ENCODE peak calls at places on chromosomes 7 and 10, in five cellular contexts. Q is SK-N-MC, J is neural progenitor cell, M is GM23248, O is mammary epithelial cell. T is an unnamed sample. For H3K9me3, the result is how much of the 10 kb centered on the place peaks cover.

GRCh38 chr7:135253851-135254815 is 20.5 kb downstream of the STRA8 start:
- DNase-seq in Q (no peak), O (peak), J (no peak), M (peak), T (peak)

GRCh38 chr7:157986051-157986450 is 601.6 kb downstream of the PTPRN2 start:
- DNase-seq in O (no peak), Q (no peak), M (no peak), J (no peak), T (no peak)

GRCh38 chr10:115941247-115941840 is 331.7 kb downstream of the GFRA1 start:
- DNase-seq in O (no peak), J (no peak), M (peak), Q (no peak), T (no peak)

GRCh38 chr10:35257057-35257983 is 79.0 kb upstream of the CCNY start:
- DNase-seq in O (no peak), M (no peak), Q (no peak), J (no peak), T (no peak)

GRCh38 chr10:49272251-49273081 is 26.5 kb upstream of the C10orf71 start:
- DNase-seq in O (no peak), Q (no peak), M (peak), J (no peak), T (no peak)

GRCh38 chr10:19819419-19820033 is 3.3 kb downstream of the PLXDC2 start:
- DNase-seq in Q (peak), J (peak), O (peak), M (peak), T (peak)

GRCh38 chr7:75965617-75966016 is 28.8 kb downstream of the TMEM120A start:
- DNase-seq in M (no peak), Q (no peak), O (no peak), J (no peak), T (no peak)

GRCh38 chr7:739455-739963 is 12.4 kb upstream of the PRKAR1B start:
- DNase-seq in J (no peak), O (no peak), Q (no peak), M (no peak), T (no peak)

GRCh38 chr7:2572101-2572842 is 13.5 kb downstream of the IQCE start:
- DNase-seq in M (peak), J (no peak), O (peak), Q (no peak), T (peak)

GRCh38 chr10:61662794-61663259 is at the start of gene CABCOCO1:
- DNase-seq in Q (no peak), M (peak), O (peak), J (peak), T (peak)

GRCh38 chr10:125707852-125708468 is 11.5 kb upstream of the EDRF1 start:
- DNase-seq in O (peak), Q (no peak), M (peak), J (no peak), T (peak)

GRCh38 chr7:106774768-106775551 is 90.1 kb upstream of the PIK3CG start:
- DNase-seq in J (no peak), M (peak), Q (no peak), O (no peak), T (peak)

GRCh38 chr10:102001435-102002068 is 54.4 kb downstream of the ARMH3 start:
- DNase-seq in M (no peak), J (peak), O (no peak), Q (no peak), T (no peak)

GRCh38 chr10:32004161-32004591 is 52.0 kb downstream of the KIF5B start:
- DNase-seq in O (no peak), Q (no peak), J (no peak), M (peak), T (no peak)

GRCh38 chr10:110512461-110513187 is 14.9 kb downstream of the DUSP5 start:
- DNase-seq in Q (no peak), O (peak), J (no peak), M (peak), T (peak)

GRCh38 chr7:133669061-133669455 is 416.2 kb downstream of the EXOC4 start:
- DNase-seq in O (no peak), Q (no peak), M (no peak), J (no peak), T (no peak)

GRCh38 chr7:93890464-93891068 is at the start of gene TFPI2:
- DNase-seq in M (peak), Q (no peak), J (peak), O (peak), T (peak)

GRCh38 chr7:49583440-49583839 is 190.0 kb upstream of the VWC2 start:
- DNase-seq in J (no peak), O (no peak), M (no peak), Q (no peak), T (no peak)

GRCh38 chr7:33698692-33699128 is 206.6 kb upstream of the BMPER start:
- DNase-seq in O (no peak), M (no peak), J (no peak), Q (no peak), T (no peak)

GRCh38 chr7:134637441-134637840 is 9.2 kb upstream of the BPGM start:
- DNase-seq in O (no peak), J (no peak), Q (no peak), M (no peak), T (no peak)

GRCh38 chr10:21464134-21464533 is 61.3 kb downstream of the SKIDA1 start:
- DNase-seq in Q (no peak), O (peak), J (no peak), M (peak), T (no peak)

GRCh38 chr7:51034531-51035264 is 252.0 kb upstream of the GRB10 start:
- DNase-seq in J (peak), O (peak), M (peak), Q (no peak), T (peak)

GRCh38 chr7:48175019-48175418 is 3.8 kb downstream of the ABCA13 start:
- DNase-seq in M (no peak), J (no peak), O (no peak), Q (no peak), T (no peak)

GRCh38 chr10:30098624-30099023 is 39.2 kb upstream of the JCAD start:
- DNase-seq in M (peak), J (no peak), Q (no peak), O (peak), T (peak)

GRCh38 chr10:97159906-97160305 is 25.9 kb downstream of the SLIT1 start:
- DNase-seq in Q (no peak), M (no peak), O (no peak), J (no peak), T (no peak)

GRCh38 chr7:77757589-77757988 is 40.6 kb downstream of the TMEM60 start:
- DNase-seq in M (no peak), O (no peak), Q (no peak), J (no peak), T (no peak)

GRCh38 chr10:122516733-122517132 is 43.8 kb upstream of the DMBT1 start:
- DNase-seq in O (no peak), M (no peak), Q (no peak), J (no peak), T (no peak)

GRCh38 chr10:98404571-98405396 is 10.2 kb downstream of the PYROXD2 start:
- DNase-seq in Q (no peak), O (peak), J (no peak), M (peak), T (peak)

GRCh38 chr7:30836991-30837390 is 65.8 kb downstream of the MINDY4 start:
- DNase-seq in M (no peak), Q (no peak), O (no peak), J (no peak), T (no peak)

GRCh38 chr7:122702872-122703510 is at the start of gene RNF148:
- DNase-seq in M (no peak), J (no peak), O (no peak), Q (no peak), T (no peak)

GRCh38 chr10:98474628-98475027 is 27.9 kb upstream of the HPS1 start:
- DNase-seq in J (no peak), M (no peak), O (no peak), Q (no peak), T (no peak)

GRCh38 chr7:16563281-16564022 is 36.8 kb downstream of the LRRC72 start:
- DNase-seq in M (no peak), O (no peak), J (no peak), Q (peak), T (no peak)

GRCh38 chr10:119375574-119376265 is 166.8 kb downstream of the RGS10 start:
- DNase-seq in J (peak), O (no peak), M (peak), Q (no peak), T (no peak)

GRCh38 chr10:7475046-7475860 is 64.4 kb upstream of the SFMBT2 start:
- DNase-seq in Q (no peak), M (no peak), J (peak), O (no peak), T (no peak)

GRCh38 chr10:132321726-132322125 is 10.3 kb upstream of the LRRC27 start:
- DNase-seq in J (no peak), O (no peak), M (no peak), Q (no peak), T (no peak)

GRCh38 chr10:68606918-68607317 is 46.8 kb downstream of the TET1 start:
- DNase-seq in O (no peak), J (no peak), Q (no peak), M (peak), T (no peak)

GRCh38 chr7:2431260-2431867 is 28.0 kb downstream of the CHST12 start:
- DNase-seq in J (peak), O (no peak), Q (no peak), M (peak), T (peak)

GRCh38 chr7:99840136-99840869 is 12.5 kb downstream of the CYP3A43 start:
- DNase-seq in Q (no peak), M (no peak), J (no peak), O (no peak), T (peak)

GRCh38 chr10:44966816-44967509 is 7.4 kb downstream of the RASSF4 start:
- DNase-seq in O (no peak), Q (no peak), J (no peak), M (no peak), T (no peak)

GRCh38 chr10:86366902-86367338 is 325 bp upstream of the GRID1 start:
- DNase-seq in M (peak), J (no peak), O (no peak), Q (no peak), T (no peak)
- TF ChIP-seq EZH2 in M (peak), J (no peak), O (no peak), Q (no peak), T (no peak)

DNA sequence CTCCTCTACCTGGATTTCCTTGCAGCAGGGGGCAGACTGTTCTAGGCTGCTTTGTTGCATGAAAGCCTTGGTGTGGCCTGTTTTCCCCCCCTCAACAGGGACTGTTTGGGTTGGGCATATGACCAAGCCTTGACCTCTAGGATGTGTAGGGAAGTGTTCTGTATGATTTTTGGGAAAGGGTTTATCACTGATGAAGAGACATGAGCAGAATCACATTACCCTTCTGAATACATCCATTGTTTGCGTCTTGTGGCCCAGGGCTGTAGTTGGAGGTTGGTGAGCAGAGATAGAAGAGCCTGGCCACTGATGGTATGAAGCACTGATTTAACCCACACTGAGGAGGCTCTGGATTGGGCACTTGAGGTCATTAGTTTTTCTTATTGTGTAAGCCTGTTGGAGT is 26.6 kb downstream of the ZNF12 start:
- DNase-seq in J (no peak), Q (no peak), M (no peak), O (no peak), T (no peak)
- H3K9me3 ChIP-seq in J (under half), Q (under half), M (under half), O (half or more), T (half or more)

DNA sequence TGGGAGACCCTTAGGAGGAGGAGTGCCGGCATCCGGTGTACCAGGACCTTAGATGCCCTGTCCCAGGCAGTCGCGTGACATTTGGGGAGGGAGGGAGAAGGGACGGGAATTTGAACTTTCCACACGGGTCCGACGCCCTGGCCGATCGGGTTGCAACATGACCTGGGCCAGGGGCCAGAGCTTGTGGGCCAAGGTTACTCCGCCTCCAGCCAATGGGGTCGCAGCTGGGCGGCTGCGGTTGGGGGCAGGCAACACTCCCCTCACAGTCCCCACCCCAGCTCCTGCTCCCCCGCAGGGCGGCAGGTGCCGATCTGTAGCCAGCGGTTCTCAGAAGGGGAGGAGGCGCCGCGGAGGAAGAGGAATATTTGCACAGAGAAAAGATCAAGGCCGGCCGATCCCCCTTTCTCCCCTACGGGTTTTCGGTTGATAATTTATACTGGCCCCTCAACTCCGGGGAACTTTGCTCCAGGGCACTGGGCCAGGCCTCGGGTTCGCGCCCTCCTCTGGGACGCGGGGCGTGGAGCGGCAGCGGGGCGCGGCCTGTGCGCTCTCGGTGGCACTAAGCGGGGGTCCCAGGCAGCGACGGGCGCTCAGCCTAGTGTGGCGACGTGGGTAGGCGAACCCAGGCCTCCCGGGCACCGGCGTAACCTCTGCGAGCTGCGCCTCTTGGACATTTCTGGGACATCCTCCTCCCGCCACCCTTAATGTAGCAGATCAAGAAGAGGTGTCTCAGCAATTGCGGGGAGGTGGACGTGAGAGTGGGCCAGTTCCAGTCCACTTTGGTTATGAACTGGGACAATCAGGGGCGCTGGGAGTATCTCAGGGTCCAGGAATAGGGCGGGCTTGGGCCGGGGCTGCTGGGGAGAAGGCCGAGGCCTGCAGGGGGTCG is 1.2 kb downstream of the MLXIPL start:
- DNase-seq in J (peak), O (no peak), Q (no peak), M (peak), T (no peak)
- TF ChIP-seq EZH2 in J (peak), O (peak), Q (no peak), M (peak), T (no peak)

DNA sequence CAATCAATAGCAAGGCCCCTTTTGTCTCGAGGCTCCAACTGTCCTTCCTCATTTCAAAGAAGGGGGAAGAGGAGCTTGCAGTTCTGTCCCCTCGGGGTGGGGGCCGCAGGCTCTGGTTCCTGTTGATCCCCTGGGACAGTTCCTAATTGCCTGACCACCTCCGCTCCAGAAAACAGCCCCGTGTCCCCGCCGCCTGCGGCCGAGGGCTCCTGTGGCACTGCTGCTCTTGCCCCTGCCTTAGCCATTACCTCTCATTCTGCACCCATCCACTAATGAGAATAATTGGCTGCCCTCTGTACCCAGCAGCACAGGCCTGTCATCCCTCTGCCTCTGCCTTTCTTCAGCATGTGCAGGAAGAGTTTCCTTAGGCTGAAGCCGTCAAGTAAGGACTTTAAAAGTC is 668.3 kb upstream of the FOXK1 start:
- DNase-seq in Q (no peak), J (peak), M (no peak), O (no peak), T (no peak)
- H3K9me3 ChIP-seq in Q (under half), J (under half), M (under half), O (under half), T (under half)

GRCh38 chr7:131692131-131692960 is 135.9 kb upstream of the PODXL start:
- DNase-seq in O (peak), M (peak), Q (no peak), J (peak), T (peak)
- TF ChIP-seq EZH2 in O (no peak), M (no peak), Q (no peak), J (no peak), T (no peak)

GRCh38 chr7:101124376-101125056 is 2.4 kb upstream of the SERPINE1 start:
- DNase-seq in J (no peak), Q (no peak), O (peak), M (peak), T (peak)
- H3K9me3 ChIP-seq in J (under half), Q (under half), O (under half), M (under half), T (under half)

GRCh38 chr7:131556055-131556911 is at the start of gene PODXL:
- DNase-seq in M (peak), Q (no peak), J (peak), O (peak), T (peak)
- TF ChIP-seq EZH2 in M (no peak), Q (no peak), J (peak), O (no peak), T (no peak)

GRCh38 chr7:17689361-17689760 is 250.9 kb downstream of the SNX13 start:
- DNase-seq in Q (no peak), J (no peak), O (peak), M (peak), T (no peak)
- H3K9me3 ChIP-seq in Q (under half), J (under half), O (under half), M (under half), T (under half)

DNA sequence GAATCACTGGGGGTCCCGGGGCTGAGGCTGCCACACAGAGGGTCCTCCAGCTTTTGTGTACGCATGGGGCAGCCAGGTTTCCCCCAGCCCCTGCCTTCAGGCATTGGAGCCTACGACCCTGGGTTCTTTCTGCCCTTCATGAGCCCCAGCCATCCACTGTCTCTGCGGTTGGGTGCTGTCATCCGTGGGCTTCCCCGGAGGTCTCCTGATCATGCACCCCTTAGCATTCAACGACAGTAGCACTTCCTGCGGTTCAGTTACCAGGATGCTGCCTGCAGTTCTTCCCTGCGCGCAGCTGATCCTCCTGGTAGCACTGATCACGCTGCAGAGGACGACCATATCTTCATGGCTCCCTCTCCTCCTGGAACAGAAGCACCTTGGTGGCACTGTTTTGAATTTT is 676.3 kb downstream of the SDK1 start:
- DNase-seq in O (no peak), J (no peak), M (no peak), Q (no peak), T (no peak)
- TF ChIP-seq EZH2 in O (no peak), J (no peak), M (no peak), Q (no peak), T (no peak)